ENCODE peak calls at places on chromosomes 6 and 20, in seven cellular contexts. U is fibroblast of the aortic adventitia, J is pancreas, Q is lower leg skin, F is brain microvascular endothelial cell, B is endothelial cell of umbilical vein, R is fibroblast of lung. E is an unnamed sample.

GRCh38 chr6:166394036-166394892 is 11.5 kb upstream of the MPC1 start:
- DNase-seq in U (no peak), J (no peak), Q (no peak), F (no peak), B (no peak), R (no peak), E (no peak)

GRCh38 chr6:33144373-33144772 is 47.9 kb downstream of the COL11A2 start:
- DNase-seq in U (no peak), J (no peak), Q (peak; percentile 36), F (no peak), B (peak; percentile 14), R (no peak), E (no peak)

GRCh38 chr20:18805881-18806280 is 7.7 kb upstream of the SCP2D1 start:
- DNase-seq in U (no peak), J (no peak), Q (no peak), F (peak; percentile 7), B (no peak), R (no peak), E (peak; percentile 12)

GRCh38 chr6:114419175-114419574 is 76.4 kb upstream of the HS3ST5 start:
- DNase-seq in U (no peak), J (no peak), Q (no peak), F (no peak), B (no peak), R (no peak), E (no peak)

GRCh38 chr20:31494131-31494530 is 19.0 kb downstream of the REM1 start:
- DNase-seq in U (peak; percentile 55), J (no peak), Q (no peak), F (no peak), B (no peak), R (peak; percentile 31), E (peak; percentile 48)

GRCh38 chr6:124002377-124003081 is 198.9 kb downstream of the NKAIN2 start:
- DNase-seq in U (no peak), J (no peak), Q (no peak), F (no peak), B (no peak), R (no peak), E (no peak)

GRCh38 chr20:55880361-55880760 is 125.0 kb downstream of the CBLN4 start:
- DNase-seq in U (no peak), J (peak; percentile 56), Q (no peak), F (no peak), B (no peak), R (no peak), E (no peak)

GRCh38 chr6:129852257-129852858 is 8.8 kb downstream of the TMEM244 start:
- DNase-seq in U (no peak), J (no peak), Q (no peak), F (peak; percentile 34), B (peak; percentile 90), R (no peak), E (no peak)

GRCh38 chr6:18047406-18047805 is 60.0 kb upstream of the KIF13A start:
- DNase-seq in U (peak; percentile 72), J (no peak), Q (no peak), F (peak; percentile 39), B (no peak), R (peak; percentile 67), E (peak; percentile 34)

GRCh38 chr20:63745961-63746765 is 6.6 kb downstream of the SLC2A4RG start:
- DNase-seq in U (no peak), J (no peak), Q (no peak), F (no peak), B (no peak), R (no peak), E (no peak)

GRCh38 chr6:111586554-111586953 is 19.1 kb downstream of the TRAF3IP2 start:
- DNase-seq in U (no peak), J (no peak), Q (no peak), F (no peak), B (no peak), R (no peak), E (no peak)

GRCh38 chr6:4912559-4912958 is 91.3 kb downstream of the RPP40 start:
- DNase-seq in U (no peak), J (no peak), Q (no peak), F (no peak), B (no peak), R (no peak), E (no peak)

GRCh38 chr6:40972814-40973213 is 66.2 kb downstream of the UNC5CL start:
- DNase-seq in U (no peak), J (no peak), Q (no peak), F (no peak), B (no peak), R (no peak), E (no peak)

GRCh38 chr6:40973304-40973703 is 65.7 kb downstream of the UNC5CL start:
- DNase-seq in U (no peak), J (no peak), Q (no peak), F (no peak), B (no peak), R (no peak), E (no peak)

GRCh38 chr6:40968620-40969145 is 70.3 kb downstream of the UNC5CL start:
- DNase-seq in U (peak; percentile 14), J (no peak), Q (no peak), F (no peak), B (no peak), R (no peak), E (no peak)

GRCh38 chr6:40977085-40977484 is 61.9 kb downstream of the UNC5CL start:
- DNase-seq in U (no peak), J (no peak), Q (no peak), F (no peak), B (no peak), R (no peak), E (no peak)

GRCh38 chr6:40972190-40972589 is 66.8 kb downstream of the UNC5CL start:
- DNase-seq in U (no peak), J (no peak), Q (no peak), F (no peak), B (no peak), R (no peak), E (no peak)
- H3K4me3 ChIP-seq in U (no peak overlapping the region), J (no peak overlapping the region), Q (no peak overlapping the region), F (no peak overlapping the region), B (no peak overlapping the region), R (no peak overlapping the region), E (no peak overlapping the region)

DNA sequence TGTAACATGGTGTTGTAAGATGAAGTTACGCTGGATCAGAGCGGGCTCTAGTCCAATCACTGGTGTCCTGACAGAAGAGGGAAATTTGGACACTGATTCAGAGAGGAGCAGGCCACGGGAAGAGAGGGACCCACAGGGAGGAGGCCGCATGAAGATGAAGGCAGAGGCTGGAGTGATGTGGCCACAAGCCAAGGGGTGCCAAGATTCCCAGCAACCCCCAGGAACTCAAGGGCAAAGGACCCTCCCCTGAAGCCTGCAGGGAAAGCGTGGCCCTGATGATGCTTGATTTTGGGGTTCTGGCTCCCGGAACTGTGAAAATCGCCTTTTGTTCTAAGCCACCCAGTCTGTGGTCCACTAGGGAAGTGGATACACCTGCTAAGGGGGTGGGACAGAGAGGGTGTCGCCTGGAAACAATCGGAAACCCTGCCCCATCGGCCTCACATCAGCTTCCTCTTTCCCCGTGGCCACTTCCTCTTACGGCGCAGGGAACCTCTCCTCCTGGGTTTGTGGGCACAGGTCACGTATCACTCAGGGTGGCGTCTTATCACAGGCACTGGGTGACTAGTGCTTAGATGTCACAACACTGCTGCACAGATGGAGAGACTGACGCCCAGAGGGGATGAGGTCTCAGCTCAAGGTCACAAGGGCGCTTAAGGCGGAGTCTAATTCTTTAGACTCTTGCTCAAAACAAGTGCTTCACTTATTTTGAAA is 58.0 kb downstream of the SULF2 start:
- DNase-seq in U (no peak), J (no peak), Q (peak; percentile 51), F (no peak), B (no peak), R (no peak), E (no peak)
- TF ChIP-seq CTCF in U (no peak), J (no peak), Q (no peak), F (no peak), B (no peak), R (no peak), E (no peak)

GRCh38 chr20:2654831-2655230 is 2.4 kb downstream of the NOP56 start:
- DNase-seq in U (no peak), J (no peak), Q (no peak), F (no peak), B (no peak), R (no peak), E (no peak)
- H3K4me3 ChIP-seq in U (peak overlapping the region; percentile 11), J (no peak overlapping the region), Q (no peak overlapping the region), F (peak overlapping the region; percentile 98), B (no peak overlapping the region), R (peak overlapping the region; percentile 96), E (no peak overlapping the region)

GRCh38 chr6:15276036-15276435 is 30.2 kb downstream of the JARID2 start:
- DNase-seq in U (no peak), J (no peak), Q (no peak), F (no peak), B (no peak), R (no peak), E (no peak)

GRCh38 chr6:15272562-15272961 is 26.7 kb downstream of the JARID2 start:
- DNase-seq in U (no peak), J (no peak), Q (no peak), F (no peak), B (no peak), R (no peak), E (no peak)

GRCh38 chr6:15270402-15270801 is 24.5 kb downstream of the JARID2 start:
- DNase-seq in U (no peak), J (no peak), Q (no peak), F (no peak), B (no peak), R (no peak), E (no peak)

GRCh38 chr6:15279047-15279661 is 33.3 kb downstream of the JARID2 start:
- DNase-seq in U (no peak), J (no peak), Q (no peak), F (no peak), B (no peak), R (no peak), E (no peak)

GRCh38 chr6:15274696-15275387 is 29.0 kb downstream of the JARID2 start:
- DNase-seq in U (peak; percentile 51), J (no peak), Q (no peak), F (no peak), B (no peak), R (peak; percentile 33), E (no peak)
- TF ChIP-seq CTCF in U (peak; percentile 33), J (no peak), Q (no peak), F (peak; percentile 44), B (no peak), R (no peak), E (peak; percentile 49)

GRCh38 chr20:36544134-36545018 is 3.1 kb downstream of the MYL9 start:
- DNase-seq in U (peak; percentile 80), J (no peak), Q (no peak), F (peak; percentile 36), B (peak; percentile 11), R (peak; percentile 63), E (peak; percentile 79)
- H3K4me3 ChIP-seq in U (peak overlapping the region; percentile 44), J (no peak overlapping the region), Q (no peak overlapping the region), F (peak overlapping the region; percentile 92), B (no peak overlapping the region), R (no peak overlapping the region), E (peak overlapping the region; percentile 95)

DNA sequence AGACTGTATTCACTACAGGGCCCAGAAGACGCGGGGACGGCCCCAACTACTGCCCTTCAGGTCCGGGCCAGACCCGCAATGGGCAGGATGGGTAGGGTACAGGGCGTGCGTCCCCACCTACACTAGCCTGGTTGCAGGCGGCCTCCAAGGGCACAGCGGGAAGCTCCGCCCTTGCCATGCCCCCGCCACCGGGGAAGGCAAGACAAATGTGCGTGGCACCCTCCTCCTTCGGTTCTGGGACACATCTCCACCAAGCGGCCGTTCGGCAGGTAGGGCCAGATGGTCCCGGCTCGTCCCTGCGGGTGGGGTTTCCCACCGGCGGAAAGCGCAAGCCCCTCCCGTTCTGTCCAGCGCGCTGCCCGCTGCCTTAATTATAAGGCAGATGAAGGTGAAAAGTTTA is 5.6 kb downstream of the NXT1 start:
- DNase-seq in U (no peak), J (no peak), Q (no peak), F (no peak), B (no peak), R (no peak), E (no peak)
- TF ChIP-seq CTCF in U (no peak), J (no peak), Q (no peak), F (no peak), B (no peak), R (no peak), E (no peak)